ENCODE peak calls at places on chromosomes 2 and 18, in eight cellular contexts. Z is T-helper 22 cell; L is effector memory CD8-positive, alpha-beta T cell; V is amniotic stem cell; T is RPMI7951; X is tibial artery; Y is activated naive CD8-positive, alpha-beta T cell treated with anti-CD3 and anti-CD28 coated beads, Interleukin-2, amount 50 U/mL, for 16 hours; R is cardiac fibroblast. C is an unnamed sample.

GRCh38 chr2:113980946-113981345 is 91.1 kb downstream of the ACTR3 start:
- DNase-seq in V (no peak), T (peak; percentile 90), Z (no peak), Y (no peak), X (peak; percentile 37), L (no peak), R (peak; percentile 96), C (no peak)

GRCh38 chr2:142822190-142822589 is 55.3 kb upstream of the KYNU start:
- DNase-seq in Y (no peak), Z (no peak), T (no peak), X (no peak), R (peak; percentile 10), L (no peak), V (no peak), C (no peak)

GRCh38 chr18:67199993-67200617 is 316.4 kb downstream of the DSEL start:
- DNase-seq in T (peak; percentile 39), R (peak; percentile 84), X (no peak), V (no peak), L (no peak), Y (no peak), Z (no peak), C (no peak)

GRCh38 chr2:188765522-188765921 is 208.7 kb upstream of the COL3A1 start:
- DNase-seq in X (no peak), R (peak; percentile 75), Y (no peak), Z (no peak), L (no peak), V (peak; percentile 5), T (peak; percentile 76), C (no peak)

GRCh38 chr2:30964334-30964733 is 157.1 kb upstream of the CAPN13 start:
- DNase-seq in T (no peak), V (no peak), R (no peak), L (no peak), X (no peak), Z (no peak), Y (no peak), C (no peak)

GRCh38 chr2:128535928-128536327 is 217.3 kb upstream of the HS6ST1 start:
- DNase-seq in X (no peak), L (no peak), Z (no peak), V (peak; percentile 17), Y (no peak), R (peak; percentile 84), T (peak; percentile 55), C (peak; percentile 28)

GRCh38 chr2:27907547-27907946 is 17.0 kb downstream of the BABAM2 start:
- DNase-seq in X (no peak), R (no peak), T (no peak), Y (no peak), V (no peak), L (no peak), Z (no peak), C (no peak)

GRCh38 chr2:6053711-6054393 is 361.7 kb downstream of the SOX11 start:
- DNase-seq in V (no peak), T (no peak), R (no peak), Z (no peak), L (no peak), X (no peak), Y (no peak), C (no peak)

GRCh38 chr2:23280401-23280800 is 104.6 kb upstream of the KLHL29 start:
- DNase-seq in T (peak; percentile 59), V (no peak), L (no peak), Y (no peak), R (no peak), Z (no peak), X (no peak), C (no peak)

GRCh38 chr18:29041976-29042375 is 865.0 kb upstream of the CDH2 start:
- DNase-seq in R (no peak), L (no peak), Y (no peak), X (no peak), Z (no peak), T (no peak), V (no peak), C (no peak)

GRCh38 chr2:197011777-197012641 is 85.5 kb upstream of the PGAP1 start:
- DNase-seq in X (no peak), Y (no peak), Z (no peak), T (peak; percentile 62), L (no peak), R (peak; percentile 63), V (peak; percentile 26), C (no peak)

GRCh38 chr2:218879881-218880748 is 537 bp upstream of the WNT10A start:
- DNase-seq in V (no peak), R (no peak), X (no peak), T (no peak), L (peak; percentile 80), Z (peak; percentile 93), Y (peak; percentile 31), C (no peak)